ENCODE peak calls at places on chromosomes 7 and 10, in eight cellular contexts. One of them, this sample, is unnamed.

GRCh38 chr7:132321387-132321786 is 254.9 kb downstream of the PLXNA4 start:
- DNase-seq in gastrocnemius medialis: no peak
- DNase-seq in AG04450: no peak
- DNase-seq in HFFc6: peak; percentile 3
- DNase-seq in upper lobe of right lung: no peak
- DNase-seq in Calu3: no peak
- DNase-seq in activated CD4-positive, CD25-positive, alpha-beta regulatory T cell treated with anti-CD3 and anti-CD28 coated beads, Interleukin-2, amount 50 U/mL, for 72 hours: no peak
- DNase-seq in stimulated activated CD8-positive, alpha-beta memory T cell treated with anti-CD3 and anti-CD28 coated beads, Interleukin-4, amount 100 ng/mL, for 1 hour: no peak
- DNase-seq in this sample: no peak

GRCh38 chr10:29039659-29040309 is 249.1 kb upstream of the LYZL1 start:
- DNase-seq in activated CD4-positive, CD25-positive, alpha-beta regulatory T cell treated with anti-CD3 and anti-CD28 coated beads, Interleukin-2, amount 50 U/mL, for 72 hours: no peak
- DNase-seq in stimulated activated CD8-positive, alpha-beta memory T cell treated with anti-CD3 and anti-CD28 coated beads, Interleukin-4, amount 100 ng/mL, for 1 hour: no peak
- DNase-seq in upper lobe of right lung: no peak
- DNase-seq in Calu3: no peak
- DNase-seq in AG04450: peak; percentile 64
- DNase-seq in gastrocnemius medialis: no peak
- DNase-seq in HFFc6: peak; percentile 70
- DNase-seq in this sample: no peak

GRCh38 chr10:100872034-100872791 is 40.5 kb upstream of the SLF2 start:
- DNase-seq in stimulated activated CD8-positive, alpha-beta memory T cell treated with anti-CD3 and anti-CD28 coated beads, Interleukin-4, amount 100 ng/mL, for 1 hour: no peak
- DNase-seq in upper lobe of right lung: no peak
- DNase-seq in activated CD4-positive, CD25-positive, alpha-beta regulatory T cell treated with anti-CD3 and anti-CD28 coated beads, Interleukin-2, amount 50 U/mL, for 72 hours: peak; percentile 73
- DNase-seq in HFFc6: peak; percentile 43
- DNase-seq in AG04450: peak; percentile 37
- DNase-seq in Calu3: peak; percentile 66
- DNase-seq in gastrocnemius medialis: no peak
- DNase-seq in this sample: no peak

GRCh38 chr7:109694122-109694521 is 1124.4 kb downstream of the DNAJB9 start:
- DNase-seq in Calu3: no peak
- DNase-seq in AG04450: no peak
- DNase-seq in HFFc6: no peak
- DNase-seq in upper lobe of right lung: no peak
- DNase-seq in stimulated activated CD8-positive, alpha-beta memory T cell treated with anti-CD3 and anti-CD28 coated beads, Interleukin-4, amount 100 ng/mL, for 1 hour: no peak
- DNase-seq in activated CD4-positive, CD25-positive, alpha-beta regulatory T cell treated with anti-CD3 and anti-CD28 coated beads, Interleukin-2, amount 50 U/mL, for 72 hours: no peak
- DNase-seq in gastrocnemius medialis: no peak
- DNase-seq in this sample: no peak

GRCh38 chr10:34520084-34520483 is 295.0 kb downstream of the PARD3 start:
- DNase-seq in gastrocnemius medialis: no peak
- DNase-seq in Calu3: peak; percentile 34
- DNase-seq in activated CD4-positive, CD25-positive, alpha-beta regulatory T cell treated with anti-CD3 and anti-CD28 coated beads, Interleukin-2, amount 50 U/mL, for 72 hours: no peak
- DNase-seq in AG04450: no peak
- DNase-seq in stimulated activated CD8-positive, alpha-beta memory T cell treated with anti-CD3 and anti-CD28 coated beads, Interleukin-4, amount 100 ng/mL, for 1 hour: no peak
- DNase-seq in HFFc6: no peak
- DNase-seq in upper lobe of right lung: no peak
- DNase-seq in this sample: peak; percentile 85

GRCh38 chr7:74334026-74334425 is 44.8 kb downstream of the CLIP2 start:
- DNase-seq in AG04450: peak; percentile 42
- DNase-seq in gastrocnemius medialis: no peak
- DNase-seq in Calu3: no peak
- DNase-seq in HFFc6: peak; percentile 7
- DNase-seq in upper lobe of right lung: no peak
- DNase-seq in activated CD4-positive, CD25-positive, alpha-beta regulatory T cell treated with anti-CD3 and anti-CD28 coated beads, Interleukin-2, amount 50 U/mL, for 72 hours: no peak
- DNase-seq in stimulated activated CD8-positive, alpha-beta memory T cell treated with anti-CD3 and anti-CD28 coated beads, Interleukin-4, amount 100 ng/mL, for 1 hour: no peak
- DNase-seq in this sample: no peak

GRCh38 chr10:118732253-118733194 is 22.2 kb downstream of the CACUL1 start:
- DNase-seq in activated CD4-positive, CD25-positive, alpha-beta regulatory T cell treated with anti-CD3 and anti-CD28 coated beads, Interleukin-2, amount 50 U/mL, for 72 hours: no peak
- DNase-seq in stimulated activated CD8-positive, alpha-beta memory T cell treated with anti-CD3 and anti-CD28 coated beads, Interleukin-4, amount 100 ng/mL, for 1 hour: no peak
- DNase-seq in gastrocnemius medialis: no peak
- DNase-seq in Calu3: no peak
- DNase-seq in upper lobe of right lung: no peak
- DNase-seq in AG04450: no peak
- DNase-seq in HFFc6: no peak
- DNase-seq in this sample: no peak

GRCh38 chr10:75773813-75774547 is 342.6 kb downstream of the LRMDA start:
- DNase-seq in upper lobe of right lung: no peak
- DNase-seq in stimulated activated CD8-positive, alpha-beta memory T cell treated with anti-CD3 and anti-CD28 coated beads, Interleukin-4, amount 100 ng/mL, for 1 hour: no peak
- DNase-seq in HFFc6: no peak
- DNase-seq in gastrocnemius medialis: no peak
- DNase-seq in AG04450: no peak
- DNase-seq in Calu3: no peak
- DNase-seq in activated CD4-positive, CD25-positive, alpha-beta regulatory T cell treated with anti-CD3 and anti-CD28 coated beads, Interleukin-2, amount 50 U/mL, for 72 hours: no peak
- DNase-seq in this sample: no peak

GRCh38 chr10:110504111-110504735 is 6.5 kb downstream of the DUSP5 start:
- DNase-seq in activated CD4-positive, CD25-positive, alpha-beta regulatory T cell treated with anti-CD3 and anti-CD28 coated beads, Interleukin-2, amount 50 U/mL, for 72 hours: peak; percentile 42
- DNase-seq in gastrocnemius medialis: no peak
- DNase-seq in upper lobe of right lung: no peak
- DNase-seq in Calu3: no peak
- DNase-seq in HFFc6: peak; percentile 79
- DNase-seq in stimulated activated CD8-positive, alpha-beta memory T cell treated with anti-CD3 and anti-CD28 coated beads, Interleukin-4, amount 100 ng/mL, for 1 hour: no peak
- DNase-seq in AG04450: peak; percentile 84
- DNase-seq in this sample: no peak

GRCh38 chr7:36961097-36961496 is 236.8 kb upstream of the AOAH start:
- DNase-seq in gastrocnemius medialis: no peak
- DNase-seq in Calu3: no peak
- DNase-seq in AG04450: no peak
- DNase-seq in upper lobe of right lung: no peak
- DNase-seq in HFFc6: no peak
- DNase-seq in stimulated activated CD8-positive, alpha-beta memory T cell treated with anti-CD3 and anti-CD28 coated beads, Interleukin-4, amount 100 ng/mL, for 1 hour: no peak
- DNase-seq in activated CD4-positive, CD25-positive, alpha-beta regulatory T cell treated with anti-CD3 and anti-CD28 coated beads, Interleukin-2, amount 50 U/mL, for 72 hours: no peak
- DNase-seq in this sample: no peak

GRCh38 chr10:46329690-46330016 is 42.9 kb downstream of the ANTXRL start:
- DNase-seq in HFFc6: no peak
- DNase-seq in upper lobe of right lung: no peak
- DNase-seq in activated CD4-positive, CD25-positive, alpha-beta regulatory T cell treated with anti-CD3 and anti-CD28 coated beads, Interleukin-2, amount 50 U/mL, for 72 hours: no peak
- DNase-seq in gastrocnemius medialis: no peak
- DNase-seq in Calu3: no peak
- DNase-seq in stimulated activated CD8-positive, alpha-beta memory T cell treated with anti-CD3 and anti-CD28 coated beads, Interleukin-4, amount 100 ng/mL, for 1 hour: no peak
- DNase-seq in AG04450: no peak
- DNase-seq in this sample: no peak